ENCODE peak calls at places on chromosomes 16 and 17, in nine cellular contexts. One of them, this sample, is unnamed.

GRCh38 chr16:6947291-6947690 is 385.4 kb upstream of the RBFOX1 start:
- DNase-seq in NCI-H2171: no peak
- DNase-seq in lung: no peak
- DNase-seq in HTR-8/SVneo: no peak
- DNase-seq in RWPE2: no peak
- DNase-seq in skeletal muscle cell: no peak
- DNase-seq in NAMALWA: no peak
- DNase-seq in NCI-H510A treated with DMSO at 0.1 percent for 48 hours: no peak
- DNase-seq in RWPE1: no peak
- DNase-seq in this sample: no peak

GRCh38 chr17:61144876-61145564 is 254.6 kb upstream of the TBX2 start:
- DNase-seq in NCI-H2171: no peak
- DNase-seq in lung: no peak
- DNase-seq in HTR-8/SVneo: no peak
- DNase-seq in RWPE2: no peak
- DNase-seq in skeletal muscle cell: no peak
- DNase-seq in NAMALWA: no peak
- DNase-seq in NCI-H510A treated with DMSO at 0.1 percent for 48 hours: no peak
- DNase-seq in RWPE1: no peak
- DNase-seq in this sample: no peak

GRCh38 chr16:19589771-19590302 is 34.3 kb downstream of the VPS35L start:
- DNase-seq in NCI-H2171: no peak
- DNase-seq in lung: no peak
- DNase-seq in HTR-8/SVneo: no peak
- DNase-seq in RWPE2: no peak
- DNase-seq in skeletal muscle cell: peak; percentile 63
- DNase-seq in NAMALWA: no peak
- DNase-seq in NCI-H510A treated with DMSO at 0.1 percent for 48 hours: no peak
- DNase-seq in RWPE1: no peak
- DNase-seq in this sample: peak; percentile 74

GRCh38 chr16:84339316-84339715 is 29.0 kb upstream of the ATP2C2 start:
- DNase-seq in NCI-H2171: peak; percentile 92
- DNase-seq in lung: no peak
- DNase-seq in HTR-8/SVneo: no peak
- DNase-seq in RWPE2: no peak
- DNase-seq in skeletal muscle cell: no peak
- DNase-seq in NAMALWA: no peak
- DNase-seq in NCI-H510A treated with DMSO at 0.1 percent for 48 hours: no peak
- DNase-seq in RWPE1: no peak
- DNase-seq in this sample: no peak

GRCh38 chr17:81960130-81960958 is 643 bp downstream of the NOTUM start:
- DNase-seq in NCI-H2171: no peak
- DNase-seq in lung: no peak
- DNase-seq in HTR-8/SVneo: no peak
- DNase-seq in RWPE2: peak; percentile 70
- DNase-seq in skeletal muscle cell: no peak
- DNase-seq in NAMALWA: no peak
- DNase-seq in NCI-H510A treated with DMSO at 0.1 percent for 48 hours: no peak
- DNase-seq in RWPE1: no peak
- DNase-seq in this sample: no peak

GRCh38 chr16:57184890-57185445 is 871 bp downstream of the PSME3IP1 start:
- DNase-seq in NCI-H2171: no peak
- DNase-seq in lung: no peak
- DNase-seq in HTR-8/SVneo: no peak
- DNase-seq in RWPE2: no peak
- DNase-seq in skeletal muscle cell: no peak
- DNase-seq in NAMALWA: peak; percentile 23
- DNase-seq in NCI-H510A treated with DMSO at 0.1 percent for 48 hours: no peak
- DNase-seq in RWPE1: no peak
- DNase-seq in this sample: no peak

GRCh38 chr16:30615358-30616076 is 5.3 kb upstream of the ZNF689 start:
- DNase-seq in NCI-H2171: no peak
- DNase-seq in lung: peak; percentile 66
- DNase-seq in HTR-8/SVneo: peak; percentile 61
- DNase-seq in RWPE2: no peak
- DNase-seq in skeletal muscle cell: no peak
- DNase-seq in NAMALWA: peak; percentile 72
- DNase-seq in NCI-H510A treated with DMSO at 0.1 percent for 48 hours: peak; percentile 49
- DNase-seq in RWPE1: no peak
- DNase-seq in this sample: no peak

GRCh38 chr17:67434061-67434525 is 57.0 kb downstream of the PITPNC1 start:
- DNase-seq in NCI-H2171: no peak
- DNase-seq in lung: peak; percentile 36
- DNase-seq in HTR-8/SVneo: no peak
- DNase-seq in RWPE2: no peak
- DNase-seq in skeletal muscle cell: no peak
- DNase-seq in NAMALWA: no peak
- DNase-seq in NCI-H510A treated with DMSO at 0.1 percent for 48 hours: no peak
- DNase-seq in RWPE1: no peak
- DNase-seq in this sample: no peak

GRCh38 chr17:45770632-45771472 is 13.3 kb upstream of the CRHR1 start:
- DNase-seq in NCI-H2171: no peak
- DNase-seq in lung: no peak
- DNase-seq in HTR-8/SVneo: no peak
- DNase-seq in RWPE2: no peak
- DNase-seq in skeletal muscle cell: no peak
- DNase-seq in NAMALWA: no peak
- DNase-seq in NCI-H510A treated with DMSO at 0.1 percent for 48 hours: no peak
- DNase-seq in RWPE1: no peak
- DNase-seq in this sample: no peak

GRCh38 chr17:76497979-76498885 is 3.0 kb downstream of the RHBDF2 start:
- DNase-seq in NCI-H2171: peak; percentile 96
- DNase-seq in lung: peak; percentile 68
- DNase-seq in HTR-8/SVneo: peak; percentile 65
- DNase-seq in RWPE2: peak; percentile 90
- DNase-seq in skeletal muscle cell: no peak
- DNase-seq in NAMALWA: no peak
- DNase-seq in NCI-H510A treated with DMSO at 0.1 percent for 48 hours: no peak
- DNase-seq in RWPE1: peak; percentile 80
- DNase-seq in this sample: peak; percentile 60

GRCh38 chr17:38605852-38606645 is at the start of gene SRCIN1:
- DNase-seq in NCI-H2171: peak; percentile 58
- DNase-seq in lung: no peak
- DNase-seq in HTR-8/SVneo: peak; percentile 71
- DNase-seq in RWPE2: peak; percentile 68
- DNase-seq in skeletal muscle cell: no peak
- DNase-seq in NAMALWA: peak; percentile 80
- DNase-seq in NCI-H510A treated with DMSO at 0.1 percent for 48 hours: peak; percentile 41
- DNase-seq in RWPE1: no peak
- DNase-seq in this sample: no peak

GRCh38 chr17:7204828-7205461 is 14.7 kb downstream of the DLG4 start:
- DNase-seq in NCI-H2171: peak; percentile 99
- DNase-seq in lung: peak; percentile 83
- DNase-seq in HTR-8/SVneo: no peak
- DNase-seq in RWPE2: no peak
- DNase-seq in skeletal muscle cell: peak; percentile 62
- DNase-seq in NAMALWA: peak; percentile 93
- DNase-seq in NCI-H510A treated with DMSO at 0.1 percent for 48 hours: peak; percentile 68
- DNase-seq in RWPE1: peak; percentile 42
- DNase-seq in this sample: peak; percentile 24

GRCh38 chr17:14373587-14374259 is 72.8 kb downstream of the HS3ST3B1 start:
- DNase-seq in NCI-H2171: no peak
- DNase-seq in lung: no peak
- DNase-seq in HTR-8/SVneo: peak; percentile 7
- DNase-seq in RWPE2: no peak
- DNase-seq in skeletal muscle cell: peak; percentile 12
- DNase-seq in NAMALWA: no peak
- DNase-seq in NCI-H510A treated with DMSO at 0.1 percent for 48 hours: no peak
- DNase-seq in RWPE1: no peak
- DNase-seq in this sample: no peak

GRCh38 chr17:67403065-67403464 is 26.0 kb downstream of the PITPNC1 start:
- DNase-seq in NCI-H2171: no peak
- DNase-seq in lung: no peak
- DNase-seq in HTR-8/SVneo: no peak
- DNase-seq in RWPE2: no peak
- DNase-seq in skeletal muscle cell: no peak
- DNase-seq in NAMALWA: no peak
- DNase-seq in NCI-H510A treated with DMSO at 0.1 percent for 48 hours: no peak
- DNase-seq in RWPE1: no peak
- DNase-seq in this sample: no peak

GRCh38 chr16:72939247-72939646 is 108.7 kb downstream of the ZFHX3 start:
- DNase-seq in NCI-H2171: no peak
- DNase-seq in lung: no peak
- DNase-seq in HTR-8/SVneo: no peak
- DNase-seq in RWPE2: no peak
- DNase-seq in skeletal muscle cell: no peak
- DNase-seq in NAMALWA: no peak
- DNase-seq in NCI-H510A treated with DMSO at 0.1 percent for 48 hours: no peak
- DNase-seq in RWPE1: peak; percentile 17
- DNase-seq in this sample: peak; percentile 22

GRCh38 chr16:1929105-1929504 is 10.9 kb upstream of the HS3ST6 start:
- DNase-seq in NCI-H2171: peak; percentile 45
- DNase-seq in lung: no peak
- DNase-seq in HTR-8/SVneo: peak; percentile 67
- DNase-seq in RWPE2: no peak
- DNase-seq in skeletal muscle cell: no peak
- DNase-seq in NAMALWA: no peak
- DNase-seq in NCI-H510A treated with DMSO at 0.1 percent for 48 hours: no peak
- DNase-seq in RWPE1: no peak
- DNase-seq in this sample: no peak

GRCh38 chr17:5557485-5557884 is 26.8 kb downstream of the NLRP1 start:
- DNase-seq in NCI-H2171: no peak
- DNase-seq in lung: no peak
- DNase-seq in HTR-8/SVneo: peak; percentile 47
- DNase-seq in RWPE2: no peak
- DNase-seq in skeletal muscle cell: peak; percentile 49
- DNase-seq in NAMALWA: no peak
- DNase-seq in NCI-H510A treated with DMSO at 0.1 percent for 48 hours: no peak
- DNase-seq in RWPE1: peak; percentile 48
- DNase-seq in this sample: peak; percentile 24

GRCh38 chr17:3988297-3989120 is 24.3 kb upstream of the ATP2A3 start:
- DNase-seq in NCI-H2171: no peak
- DNase-seq in lung: no peak
- DNase-seq in HTR-8/SVneo: no peak
- DNase-seq in RWPE2: no peak
- DNase-seq in skeletal muscle cell: no peak
- DNase-seq in NAMALWA: no peak
- DNase-seq in NCI-H510A treated with DMSO at 0.1 percent for 48 hours: no peak
- DNase-seq in RWPE1: no peak
- DNase-seq in this sample: no peak

GRCh38 chr17:4720787-4721186 is 10.4 kb downstream of the ARRB2 start:
- DNase-seq in NCI-H2171: no peak
- DNase-seq in lung: no peak
- DNase-seq in HTR-8/SVneo: no peak
- DNase-seq in RWPE2: no peak
- DNase-seq in skeletal muscle cell: no peak
- DNase-seq in NAMALWA: no peak
- DNase-seq in NCI-H510A treated with DMSO at 0.1 percent for 48 hours: no peak
- DNase-seq in RWPE1: no peak
- DNase-seq in this sample: no peak

GRCh38 chr17:1074886-1075665 is 78.1 kb downstream of the TIMM22 start:
- DNase-seq in NCI-H2171: peak; percentile 66
- DNase-seq in lung: no peak
- DNase-seq in HTR-8/SVneo: no peak
- DNase-seq in RWPE2: no peak
- DNase-seq in skeletal muscle cell: no peak
- DNase-seq in NAMALWA: no peak
- DNase-seq in NCI-H510A treated with DMSO at 0.1 percent for 48 hours: peak; percentile 43
- DNase-seq in RWPE1: no peak
- DNase-seq in this sample: no peak

GRCh38 chr17:78879679-78880186 is 23.3 kb downstream of the CEP295NL start:
- DNase-seq in NCI-H2171: peak; percentile 42
- DNase-seq in lung: peak; percentile 58
- DNase-seq in HTR-8/SVneo: no peak
- DNase-seq in RWPE2: no peak
- DNase-seq in skeletal muscle cell: peak; percentile 93
- DNase-seq in NAMALWA: no peak
- DNase-seq in NCI-H510A treated with DMSO at 0.1 percent for 48 hours: no peak
- DNase-seq in RWPE1: no peak
- DNase-seq in this sample: peak; percentile 80

GRCh38 chr16:4591706-4592470 is 22.8 kb downstream of the UBALD1 start:
- DNase-seq in NCI-H2171: no peak
- DNase-seq in lung: no peak
- DNase-seq in HTR-8/SVneo: no peak
- DNase-seq in RWPE2: no peak
- DNase-seq in skeletal muscle cell: no peak
- DNase-seq in NAMALWA: no peak
- DNase-seq in NCI-H510A treated with DMSO at 0.1 percent for 48 hours: no peak
- DNase-seq in RWPE1: no peak
- DNase-seq in this sample: no peak